ENCODE peak calls at places on chromosome 6, in eight cellular contexts. One of them, this sample, is unnamed.

GRCh38 chr6:158170656-158171081 is 2.5 kb downstream of the GTF2H5 start:
- DNase-seq in A549: no peak
- DNase-seq in GM12891: no peak
- DNase-seq in stimulated activated naive B cell treated with anti-CD40 and anti-IgM and Interleukin-4, amounts not matched to agents 10 μg/mL and 1 μg/mL and 100 μg/mL, for 72 hours: no peak
- DNase-seq in GM12865: no peak
- DNase-seq in GM12878: no peak
- DNase-seq in activated naive CD4-positive, alpha-beta T cell: no peak
- DNase-seq in pancreas: no peak
- DNase-seq in this sample: no peak

GRCh38 chr6:31752739-31753319 is 9.6 kb upstream of the SAPCD1 start:
- DNase-seq in GM12865: no peak
- DNase-seq in activated naive CD4-positive, alpha-beta T cell: no peak
- DNase-seq in GM12891: no peak
- DNase-seq in pancreas: no peak
- DNase-seq in A549: peak; percentile 37
- DNase-seq in GM12878: no peak
- DNase-seq in stimulated activated naive B cell treated with anti-CD40 and anti-IgM and Interleukin-4, amounts not matched to agents 10 μg/mL and 1 μg/mL and 100 μg/mL, for 72 hours: no peak
- DNase-seq in this sample: no peak

GRCh38 chr6:85920782-85921181 is 278.1 kb upstream of the SYNCRIP start:
- DNase-seq in GM12891: no peak
- DNase-seq in activated naive CD4-positive, alpha-beta T cell: no peak
- DNase-seq in GM12865: no peak
- DNase-seq in GM12878: no peak
- DNase-seq in stimulated activated naive B cell treated with anti-CD40 and anti-IgM and Interleukin-4, amounts not matched to agents 10 μg/mL and 1 μg/mL and 100 μg/mL, for 72 hours: no peak
- DNase-seq in pancreas: peak; percentile 70
- DNase-seq in A549: no peak
- DNase-seq in this sample: no peak

GRCh38 chr6:7086488-7086887 is 21.3 kb upstream of the RREB1 start:
- DNase-seq in pancreas: no peak
- DNase-seq in GM12891: peak; percentile 26
- DNase-seq in activated naive CD4-positive, alpha-beta T cell: no peak
- DNase-seq in A549: no peak
- DNase-seq in GM12865: peak; percentile 87
- DNase-seq in GM12878: peak; percentile 66
- DNase-seq in stimulated activated naive B cell treated with anti-CD40 and anti-IgM and Interleukin-4, amounts not matched to agents 10 μg/mL and 1 μg/mL and 100 μg/mL, for 72 hours: peak; percentile 54
- DNase-seq in this sample: no peak

GRCh38 chr6:100426241-100426640 is 38.5 kb downstream of the SIM1 start:
- DNase-seq in GM12891: no peak
- DNase-seq in GM12878: no peak
- DNase-seq in stimulated activated naive B cell treated with anti-CD40 and anti-IgM and Interleukin-4, amounts not matched to agents 10 μg/mL and 1 μg/mL and 100 μg/mL, for 72 hours: no peak
- DNase-seq in activated naive CD4-positive, alpha-beta T cell: no peak
- DNase-seq in A549: no peak
- DNase-seq in pancreas: no peak
- DNase-seq in GM12865: no peak
- DNase-seq in this sample: peak; percentile 26

GRCh38 chr6:149454405-149454848 is 30.4 kb downstream of the ZC3H12D start:
- DNase-seq in GM12865: no peak
- DNase-seq in GM12878: no peak
- DNase-seq in A549: no peak
- DNase-seq in activated naive CD4-positive, alpha-beta T cell: no peak
- DNase-seq in GM12891: no peak
- DNase-seq in stimulated activated naive B cell treated with anti-CD40 and anti-IgM and Interleukin-4, amounts not matched to agents 10 μg/mL and 1 μg/mL and 100 μg/mL, for 72 hours: no peak
- DNase-seq in pancreas: peak; percentile 97
- DNase-seq in this sample: no peak

GRCh38 chr6:3409699-3410384 is 47.0 kb downstream of the SLC22A23 start:
- DNase-seq in pancreas: peak; percentile 47
- DNase-seq in GM12865: no peak
- DNase-seq in stimulated activated naive B cell treated with anti-CD40 and anti-IgM and Interleukin-4, amounts not matched to agents 10 μg/mL and 1 μg/mL and 100 μg/mL, for 72 hours: no peak
- DNase-seq in A549: no peak
- DNase-seq in activated naive CD4-positive, alpha-beta T cell: no peak
- DNase-seq in GM12878: no peak
- DNase-seq in GM12891: no peak
- DNase-seq in this sample: no peak

GRCh38 chr6:168160506-168161370 is 81.7 kb upstream of the FRMD1 start:
- DNase-seq in GM12878: no peak
- DNase-seq in activated naive CD4-positive, alpha-beta T cell: no peak
- DNase-seq in A549: no peak
- DNase-seq in GM12891: no peak
- DNase-seq in GM12865: no peak
- DNase-seq in stimulated activated naive B cell treated with anti-CD40 and anti-IgM and Interleukin-4, amounts not matched to agents 10 μg/mL and 1 μg/mL and 100 μg/mL, for 72 hours: no peak
- DNase-seq in pancreas: no peak
- DNase-seq in this sample: no peak

GRCh38 chr6:170250451-170250850 is 40.4 kb downstream of the DLL1 start:
- DNase-seq in GM12891: no peak
- DNase-seq in activated naive CD4-positive, alpha-beta T cell: no peak
- DNase-seq in GM12865: no peak
- DNase-seq in A549: no peak
- DNase-seq in GM12878: no peak
- DNase-seq in stimulated activated naive B cell treated with anti-CD40 and anti-IgM and Interleukin-4, amounts not matched to agents 10 μg/mL and 1 μg/mL and 100 μg/mL, for 72 hours: no peak
- DNase-seq in pancreas: no peak
- DNase-seq in this sample: no peak

GRCh38 chr6:56246544-56246940 is 838 bp downstream of the COL21A1 start:
- DNase-seq in stimulated activated naive B cell treated with anti-CD40 and anti-IgM and Interleukin-4, amounts not matched to agents 10 μg/mL and 1 μg/mL and 100 μg/mL, for 72 hours: no peak
- DNase-seq in GM12878: no peak
- DNase-seq in pancreas: no peak
- DNase-seq in GM12865: no peak
- DNase-seq in activated naive CD4-positive, alpha-beta T cell: no peak
- DNase-seq in A549: no peak
- DNase-seq in GM12891: no peak
- DNase-seq in this sample: no peak

GRCh38 chr6:35058827-35059522 is 82.2 kb downstream of the TCP11 start:
- DNase-seq in GM12891: no peak
- DNase-seq in stimulated activated naive B cell treated with anti-CD40 and anti-IgM and Interleukin-4, amounts not matched to agents 10 μg/mL and 1 μg/mL and 100 μg/mL, for 72 hours: peak; percentile 13
- DNase-seq in A549: no peak
- DNase-seq in GM12865: peak; percentile 13
- DNase-seq in GM12878: no peak
- DNase-seq in activated naive CD4-positive, alpha-beta T cell: no peak
- DNase-seq in pancreas: no peak
- DNase-seq in this sample: no peak

GRCh38 chr6:83633609-83634008 is 75.3 kb downstream of the SNAP91 start:
- DNase-seq in GM12891: no peak
- DNase-seq in activated naive CD4-positive, alpha-beta T cell: no peak
- DNase-seq in A549: no peak
- DNase-seq in pancreas: no peak
- DNase-seq in GM12865: no peak
- DNase-seq in stimulated activated naive B cell treated with anti-CD40 and anti-IgM and Interleukin-4, amounts not matched to agents 10 μg/mL and 1 μg/mL and 100 μg/mL, for 72 hours: no peak
- DNase-seq in GM12878: no peak
- DNase-seq in this sample: no peak

GRCh38 chr6:164007881-164008280 is 593.4 kb downstream of the QKI start:
- DNase-seq in stimulated activated naive B cell treated with anti-CD40 and anti-IgM and Interleukin-4, amounts not matched to agents 10 μg/mL and 1 μg/mL and 100 μg/mL, for 72 hours: no peak
- DNase-seq in pancreas: no peak
- DNase-seq in GM12891: no peak
- DNase-seq in activated naive CD4-positive, alpha-beta T cell: no peak
- DNase-seq in A549: no peak
- DNase-seq in GM12865: no peak
- DNase-seq in GM12878: no peak
- DNase-seq in this sample: no peak

This sample was measured in HAP-1.